ENCODE peak calls at places on chromosomes 1 and 21, in ten cellular contexts. J, Z, C, U, Q, K, O, A, V and M are unnamed samples.

GRCh38 chr1:229886636-229887035 is 180.4 kb upstream of the GALNT2 start:
- DNase-seq in O (no peak), K (no peak), Q (no peak), J (no peak), Z (no peak), C (no peak), U (no peak), A (no peak), V (no peak), M (no peak)

GRCh38 chr1:213273546-213273945 is 222.5 kb downstream of the RPS6KC1 start:
- DNase-seq in C (no peak), Q (no peak), A (no peak), Z (no peak), O (no peak), J (no peak), K (no peak), U (no peak), V (no peak), M (no peak)

GRCh38 chr1:17018849-17019248 is 7.1 kb upstream of the ATP13A2 start:
- DNase-seq in V (no peak), C (no peak), O (no peak), U (no peak), Q (no peak), K (no peak), Z (no peak), J (no peak), A (no peak), M (no peak)

GRCh38 chr1:14943516-14943851 is 210.1 kb upstream of the TMEM51 start:
- DNase-seq in C (no peak), Q (no peak), Z (no peak), V (no peak), A (no peak), J (no peak), U (no peak), K (no peak), O (no peak), M (no peak)

GRCh38 chr21:27498025-27498424 is 531.1 kb upstream of the ADAMTS5 start:
- DNase-seq in K (no peak), O (no peak), A (no peak), J (no peak), Q (no peak), U (no peak), Z (no peak), V (no peak), C (no peak), M (no peak)

GRCh38 chr1:43853161-43853921 is 80.3 kb upstream of the ARTN start:
- DNase-seq in O (no peak), Q (no peak), Z (peak; percentile 83), A (peak; percentile 79), K (no peak), U (peak; percentile 68), C (peak; percentile 83), J (no peak), V (no peak), M (peak; percentile 45)

GRCh38 chr1:116880952-116881351 is 28.8 kb upstream of the PTGFRN start:
- DNase-seq in O (no peak), A (no peak), U (no peak), K (no peak), Z (no peak), Q (no peak), V (no peak), C (no peak), J (no peak), M (no peak)

GRCh38 chr1:25568090-25568833 is 24.9 kb downstream of the LDLRAP1 start:
- DNase-seq in Q (no peak), O (peak; percentile 46), U (peak; percentile 39), Z (peak; percentile 72), A (peak; percentile 95), C (peak; percentile 62), K (no peak), J (peak; percentile 40), V (no peak), M (no peak)

GRCh38 chr1:21691739-21692138 is 22.6 kb upstream of the RAP1GAP start:
- DNase-seq in A (no peak), O (no peak), C (peak; percentile 18), Q (no peak), Z (no peak), U (no peak), K (no peak), V (no peak), J (no peak), M (no peak)

GRCh38 chr1:61082336-61083013 is at the start of gene NFIA:
- DNase-seq in V (no peak), Q (no peak), J (peak; percentile 55), A (peak; percentile 52), U (peak; percentile 51), Z (peak; percentile 66), K (no peak), O (no peak), C (peak; percentile 82), M (peak; percentile 20)

DNA sequence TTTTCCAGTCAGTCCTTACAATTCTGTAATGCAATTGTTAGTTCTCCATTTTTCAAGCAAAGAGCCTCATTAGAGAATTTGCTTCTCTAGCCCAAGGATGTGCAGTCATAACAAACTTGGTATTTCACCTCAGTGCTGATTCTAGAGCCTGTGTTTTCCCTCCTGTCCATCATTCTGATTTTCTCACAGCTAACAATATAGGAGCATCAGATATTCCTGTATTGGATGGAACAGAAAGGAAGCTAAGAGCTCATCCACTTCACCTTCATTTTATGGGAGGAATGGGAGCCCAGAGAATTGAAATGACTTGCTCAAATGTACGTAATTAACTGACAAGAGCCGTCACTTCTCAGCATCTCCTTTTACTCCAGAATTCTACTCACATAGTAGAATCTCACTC is 96.6 kb downstream of the EDEM3 start:
- DNase-seq in K (no peak), J (no peak), V (no peak), O (no peak), C (no peak), U (no peak), Z (no peak), Q (no peak), A (no peak), M (no peak)
- TF ChIP-seq CTCF in K (no peak), J (no peak), V (no peak), O (no peak), C (no peak), U (no peak), Z (no peak), Q (no peak), A (no peak), M (no peak)

DNA sequence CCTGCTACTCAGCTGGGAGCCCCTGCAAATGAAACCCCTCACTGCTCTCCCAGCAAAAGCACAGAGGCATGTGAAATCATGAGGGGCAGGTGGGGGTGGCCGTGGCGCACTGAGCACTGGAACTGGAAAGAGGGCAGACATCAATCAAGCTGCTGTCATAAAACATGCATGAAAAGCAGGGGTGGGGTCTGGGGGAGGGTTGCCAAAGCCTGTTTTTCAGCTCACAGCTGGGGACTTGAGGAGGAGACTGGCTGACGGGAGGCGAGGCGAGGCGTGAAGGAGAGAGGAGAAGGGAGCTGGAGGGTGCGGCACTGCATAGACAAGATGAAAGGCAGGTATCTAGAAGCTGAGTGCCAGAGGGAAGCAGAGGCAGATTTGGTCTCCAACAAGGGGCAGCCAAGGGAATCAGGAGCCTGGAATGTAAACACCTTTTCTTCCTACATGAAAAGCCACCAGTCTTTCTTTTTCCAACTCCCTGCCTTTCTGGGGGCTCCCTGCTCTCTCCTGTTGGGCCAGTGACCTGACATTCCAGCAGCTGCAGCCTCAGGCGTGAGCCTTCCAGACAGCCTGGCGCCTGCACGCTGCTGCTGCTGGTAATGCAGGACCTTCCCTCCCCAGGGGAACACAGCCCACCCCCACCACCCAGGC is 87.0 kb downstream of the NMNAT2 start:
- DNase-seq in U (no peak), C (no peak), O (peak; percentile 62), J (peak; percentile 56), K (no peak), A (no peak), Z (no peak), V (no peak), Q (no peak), M (no peak)
- TF ChIP-seq CTCF in U (peak; percentile 11), C (no peak), O (peak; percentile 5), J (no peak), K (no peak), A (no peak), Z (no peak), V (no peak), Q (no peak), M (no peak)

GRCh38 chr1:99737016-99737415 is 29.4 kb downstream of the FRRS1 start:
- DNase-seq in O (peak; percentile 71), Q (peak; percentile 15), A (peak; percentile 9), Z (peak; percentile 78), J (peak; percentile 12), U (peak; percentile 51), K (no peak), C (peak; percentile 84), V (no peak), M (no peak)
- TF ChIP-seq CTCF in O (peak; percentile 66), Q (peak; percentile 46), A (peak; percentile 70), Z (peak; percentile 56), J (peak; percentile 45), U (peak; percentile 67), K (peak; percentile 18), C (peak; percentile 70), V (no peak), M (no peak)

GRCh38 chr1:55483523-55483922 is 268.4 kb upstream of the USP24 start:
- DNase-seq in V (no peak), C (no peak), Z (no peak), Q (no peak), A (no peak), U (no peak), J (no peak), K (no peak), O (no peak), M (no peak)

GRCh38 chr1:55479970-55480369 is 264.8 kb upstream of the USP24 start:
- DNase-seq in O (no peak), A (no peak), J (no peak), U (no peak), Q (no peak), C (no peak), K (no peak), V (no peak), Z (no peak), M (no peak)

GRCh38 chr1:55484173-55484572 is 269.0 kb upstream of the USP24 start:
- DNase-seq in V (no peak), A (no peak), K (no peak), Z (no peak), C (no peak), Q (no peak), O (no peak), U (peak; percentile 30), J (no peak), M (no peak)

GRCh38 chr1:55480396-55480795 is 265.2 kb upstream of the USP24 start:
- DNase-seq in Q (no peak), O (no peak), C (no peak), U (no peak), V (no peak), K (no peak), Z (no peak), A (no peak), J (no peak), M (no peak)

GRCh38 chr1:55481634-55482033 is 266.5 kb upstream of the USP24 start:
- DNase-seq in Q (no peak), U (no peak), Z (no peak), O (no peak), C (no peak), A (no peak), V (no peak), J (no peak), K (no peak), M (no peak)
- TF ChIP-seq CTCF in Q (no peak), U (no peak), Z (no peak), O (no peak), C (no peak), A (no peak), V (no peak), J (no peak), K (no peak), M (no peak)

GRCh38 chr1:5888606-5889211 is 103.5 kb downstream of the NPHP4 start:
- DNase-seq in U (no peak), C (no peak), Z (no peak), K (no peak), Q (no peak), A (no peak), J (no peak), V (no peak), O (peak; percentile 28), M (no peak)
- TF ChIP-seq CTCF in U (peak; percentile 32), C (no peak), Z (peak; percentile 2), K (no peak), Q (no peak), A (no peak), J (no peak), V (no peak), O (no peak), M (no peak)